ENCODE peak calls at places on chromosomes 3 and 15, in five cellular contexts. W is neuronal stem cell, R is heart right ventricle, F is OCI-LY7, Q is RWPE1. N is an unnamed sample.
A peak's percentile ranks its signal among the peaks of the same experiment; 100 is the strongest.

GRCh38 chr3:81823882-81824395 is 62.5 kb upstream of the GBE1 start:
- DNase-seq in W (no peak), R (no peak), F (peak; percentile 3), Q (no peak), N (no peak)

GRCh38 chr3:9809615-9810356 is at the start of gene TTLL3:
- DNase-seq in W (peak; percentile 67), R (peak; percentile 79), F (peak; percentile 58), Q (no peak), N (peak; percentile 49)

GRCh38 chr3:29137601-29138000 is 143.3 kb upstream of the RBMS3 start:
- DNase-seq in W (no peak), R (no peak), F (no peak), Q (no peak), N (no peak)

GRCh38 chr3:123723527-123724168 is 138.8 kb upstream of the HACD2 start:
- DNase-seq in W (peak; percentile 79), R (peak; percentile 63), F (peak; percentile 81), Q (peak; percentile 76), N (peak; percentile 71)

GRCh38 chr15:51735611-51736010 is 1.8 kb downstream of the LYSMD2 start:
- DNase-seq in W (no peak), R (no peak), F (no peak), Q (no peak), N (no peak)

GRCh38 chr3:12265558-12265957 is 23.3 kb upstream of the PPARG start:
- DNase-seq in W (no peak), R (no peak), F (no peak), Q (no peak), N (no peak)

GRCh38 chr3:14412831-14413380 is 10.5 kb downstream of the SLC6A6 start:
- DNase-seq in W (no peak), R (no peak), F (no peak), Q (no peak), N (no peak)

GRCh38 chr3:139227827-139228226 is 116.0 kb upstream of the MRPS22 start:
- DNase-seq in W (no peak), R (no peak), F (no peak), Q (no peak), N (no peak)

GRCh38 chr3:195736866-195737490 is 16.2 kb downstream of the MUC20 start:
- DNase-seq in W (no peak), R (no peak), F (no peak), Q (no peak), N (no peak)

GRCh38 chr3:135736740-135737139 is 228.8 kb upstream of the PPP2R3A start:
- DNase-seq in W (no peak), R (no peak), F (peak; percentile 37), Q (no peak), N (no peak)

GRCh38 chr15:55737373-55737772 is 5.6 kb downstream of the PRTG start:
- DNase-seq in W (peak; percentile 91), R (peak; percentile 20), F (no peak), Q (no peak), N (no peak)

GRCh38 chr3:38141173-38141951 is 2.9 kb downstream of the MYD88 start:
- DNase-seq in W (no peak), R (no peak), F (no peak), Q (no peak), N (no peak)

GRCh38 chr3:131549340-131549739 is 46.6 kb upstream of the MRPL3 start:
- DNase-seq in W (no peak), R (no peak), F (no peak), Q (no peak), N (no peak)

GRCh38 chr15:39075311-39075710 is 505.6 kb upstream of the THBS1 start:
- DNase-seq in W (no peak), R (no peak), F (no peak), Q (no peak), N (no peak)

GRCh38 chr3:117955196-117955595 is 1079.5 kb downstream of the IGSF11 start:
- DNase-seq in W (no peak), R (no peak), F (no peak), Q (no peak), N (peak; percentile 0)

GRCh38 chr3:51704511-51704950 is 2.3 kb upstream of the GRM2 start:
- DNase-seq in W (no peak), R (no peak), F (no peak), Q (no peak), N (no peak)

GRCh38 chr15:38440353-38441129 is 13.4 kb upstream of the FAM98B start:
- DNase-seq in W (peak; percentile 69), R (peak; percentile 42), F (peak; percentile 70), Q (peak; percentile 57), N (peak; percentile 36)

GRCh38 chr15:92151741-92152140 is 241.9 kb upstream of the ST8SIA2 start:
- DNase-seq in W (no peak), R (no peak), F (no peak), Q (no peak), N (no peak)

GRCh38 chr15:90478981-90479481 is 50.7 kb upstream of the CRTC3 start:
- DNase-seq in W (no peak), R (no peak), F (peak; percentile 72), Q (no peak), N (no peak)

GRCh38 chr3:46935168-46935858 is 41.2 kb downstream of the CCDC12 start:
- DNase-seq in W (peak; percentile 67), R (peak; percentile 89), F (no peak), Q (peak; percentile 89), N (peak; percentile 94)

GRCh38 chr15:35349916-35350315 is 196.0 kb downstream of the DPH6 start:
- DNase-seq in W (no peak), R (no peak), F (no peak), Q (peak; percentile 37), N (no peak)

GRCh38 chr15:90394074-90394473 is 6.0 kb downstream of the IQGAP1 start:
- DNase-seq in W (no peak), R (no peak), F (no peak), Q (no peak), N (no peak)

GRCh38 chr15:57994468-57995154 is 70.9 kb downstream of the ALDH1A2 start:
- DNase-seq in W (no peak), R (no peak), F (no peak), Q (no peak), N (no peak)

GRCh38 chr15:43903864-43904290 is 77.1 kb downstream of the WDR76 start:
- DNase-seq in W (peak; percentile 89), R (peak; percentile 50), F (peak; percentile 78), Q (peak; percentile 77), N (peak; percentile 75)

GRCh38 chr15:74613953-74614743 is 1.5 kb upstream of the CLK3 start:
- DNase-seq in W (peak; percentile 80), R (no peak), F (no peak), Q (peak; percentile 86), N (no peak)

GRCh38 chr3:197524128-197524527 is 31.6 kb downstream of the BDH1 start:
- DNase-seq in W (no peak), R (no peak), F (no peak), Q (no peak), N (no peak)

GRCh38 chr15:96153938-96154337 is 176.6 kb upstream of the NR2F2 start:
- DNase-seq in W (no peak), R (no peak), F (no peak), Q (no peak), N (no peak)

GRCh38 chr15:75195766-75196241 is 5.9 kb upstream of the C15orf39 start:
- DNase-seq in W (no peak), R (no peak), F (no peak), Q (no peak), N (no peak)

GRCh38 chr3:100605358-100605757 is 4.0 kb upstream of the ADGRG7 start:
- DNase-seq in W (no peak), R (no peak), F (no peak), Q (no peak), N (no peak)

GRCh38 chr3:63656791-63657190 is 4.3 kb downstream of the SNTN start:
- DNase-seq in W (no peak), R (no peak), F (no peak), Q (peak; percentile 24), N (no peak)

GRCh38 chr15:37076543-37076942 is 23.8 kb downstream of the MEIS2 start:
- DNase-seq in W (no peak), R (no peak), F (no peak), Q (no peak), N (no peak)
- H3K27ac ChIP-seq in W (no peak overlapping the region), R (no peak overlapping the region), F (no peak overlapping the region), Q (no peak overlapping the region), N (no peak overlapping the region)

DNA sequence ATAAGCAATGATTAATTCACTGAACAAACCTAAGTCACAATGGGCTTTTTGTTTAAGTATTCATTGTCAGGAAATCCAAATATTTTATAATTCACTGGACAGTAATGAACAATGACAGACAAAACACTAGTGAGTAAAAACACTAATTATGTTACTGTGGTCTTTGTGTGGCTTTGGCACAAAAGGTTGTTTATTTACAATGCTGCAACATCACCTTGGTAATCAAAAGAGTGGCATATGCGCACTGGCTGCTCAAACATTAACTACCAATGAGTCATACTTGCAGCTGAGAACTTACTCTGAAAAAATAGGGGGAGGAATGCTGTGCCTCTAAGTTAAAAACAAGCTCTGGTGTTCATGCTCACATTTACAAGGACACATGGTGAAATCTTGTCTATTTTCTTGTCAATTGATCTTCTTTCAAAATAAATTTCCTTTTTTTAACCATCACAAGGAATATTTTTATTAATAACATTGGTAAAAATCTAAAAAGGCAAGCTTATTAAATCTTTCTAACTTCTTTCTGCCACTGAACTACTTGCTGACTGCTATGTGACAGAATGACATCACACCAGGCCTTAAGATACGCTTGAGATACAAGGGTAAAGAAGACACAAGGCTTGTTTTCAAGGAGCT is 85.2 kb upstream of the PPIB start:
- DNase-seq in W (peak; percentile 29), R (no peak), F (no peak), Q (peak; percentile 87), N (peak; percentile 88)
- H3K27ac ChIP-seq in W (no peak overlapping the region), R (peak overlapping the region; percentile 40), F (no peak overlapping the region), Q (peak overlapping the region; percentile 63), N (peak overlapping the region; percentile 59)

GRCh38 chr15:100980410-100981046 is 61.4 kb downstream of the LRRK1 start:
- DNase-seq in W (no peak), R (no peak), F (peak; percentile 34), Q (no peak), N (no peak)
- H3K27ac ChIP-seq in W (no peak overlapping the region), R (no peak overlapping the region), F (peak overlapping the region; percentile 53), Q (no peak overlapping the region), N (no peak overlapping the region)

DNA sequence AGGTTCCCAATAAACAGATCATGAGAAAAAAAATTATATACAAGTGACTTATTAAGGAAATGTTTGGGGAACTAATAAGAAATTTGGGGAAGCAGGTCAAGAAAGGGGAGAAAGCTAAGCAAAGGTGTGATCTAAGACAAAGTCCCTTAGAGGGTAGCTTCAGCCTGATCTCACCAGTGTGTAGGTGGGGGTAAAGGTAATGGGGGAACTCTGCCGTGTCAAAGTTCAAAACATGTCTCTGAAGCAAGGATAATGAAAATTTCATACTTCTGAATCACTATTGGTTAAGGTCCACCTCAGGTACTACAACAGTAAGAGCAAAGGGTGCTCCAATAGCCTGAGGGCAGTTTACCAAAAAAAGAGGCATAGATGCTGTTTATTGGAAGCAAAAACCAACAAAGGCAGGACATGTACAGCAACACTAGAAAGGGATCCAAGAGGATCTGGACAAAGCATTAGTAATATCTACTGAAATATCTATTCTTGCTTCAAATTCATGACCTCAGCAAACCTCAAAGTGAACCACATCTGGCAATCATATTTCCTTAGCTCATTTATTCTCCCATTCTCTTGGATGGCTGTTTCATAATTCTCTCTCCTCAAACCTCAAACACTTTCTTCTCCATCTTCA is 6.9 kb downstream of the ACAD11 start:
- DNase-seq in W (no peak), R (no peak), F (no peak), Q (no peak), N (no peak)
- H3K27ac ChIP-seq in W (no peak overlapping the region), R (no peak overlapping the region), F (no peak overlapping the region), Q (no peak overlapping the region), N (no peak overlapping the region)

DNA sequence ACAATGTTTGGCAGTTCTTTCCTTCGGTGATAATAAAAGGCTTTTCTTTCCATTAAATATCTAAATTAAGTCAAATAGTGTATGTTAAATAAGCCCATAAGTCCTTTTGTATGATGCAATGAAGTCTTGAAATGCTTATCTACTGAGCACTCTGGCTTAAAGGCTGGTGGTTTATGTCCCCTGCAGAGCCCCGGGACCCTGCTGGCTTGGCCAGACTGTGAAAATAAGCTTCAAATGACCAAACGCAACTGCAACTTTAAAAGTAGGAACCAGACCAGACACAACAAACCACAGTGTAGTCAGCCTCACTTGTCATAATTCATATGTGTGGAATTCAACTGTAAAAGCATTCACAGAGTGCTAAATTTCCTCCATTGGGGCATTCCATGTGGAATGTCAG is 72.5 kb downstream of the FOXP1 start:
- DNase-seq in W (no peak), R (no peak), F (peak; percentile 37), Q (no peak), N (no peak)
- H3K27ac ChIP-seq in W (no peak overlapping the region), R (no peak overlapping the region), F (peak overlapping the region; percentile 34), Q (no peak overlapping the region), N (no peak overlapping the region)

N was measured in SJSA1.